ENCODE peak calls at places on chromosomes 2 and 18, in five cellular contexts. One of them, this sample, is unnamed.

GRCh38 chr2:178008636-178009289 is 63.8 kb downstream of the PDE11A start:
- DNase-seq in T-helper 17 cell: no peak
- DNase-seq in endothelial cell: no peak
- DNase-seq in naive thymus-derived CD4-positive, alpha-beta T cell: no peak
- DNase-seq in ascending aorta: no peak
- DNase-seq in this sample: no peak

GRCh38 chr2:138494265-138494966 is 7.2 kb upstream of the SPOPL start:
- DNase-seq in T-helper 17 cell: no peak
- DNase-seq in endothelial cell: no peak
- DNase-seq in naive thymus-derived CD4-positive, alpha-beta T cell: no peak
- DNase-seq in ascending aorta: no peak
- DNase-seq in this sample: no peak

GRCh38 chr2:218391202-218391601 is 8.5 kb upstream of the CTDSP1 start:
- DNase-seq in T-helper 17 cell: no peak
- DNase-seq in endothelial cell: no peak
- DNase-seq in naive thymus-derived CD4-positive, alpha-beta T cell: no peak
- DNase-seq in ascending aorta: no peak
- DNase-seq in this sample: no peak

GRCh38 chr2:217929757-217930707 is 72.8 kb downstream of the TNS1 start:
- DNase-seq in T-helper 17 cell: no peak
- DNase-seq in endothelial cell: no peak
- DNase-seq in naive thymus-derived CD4-positive, alpha-beta T cell: no peak
- DNase-seq in ascending aorta: peak; percentile 75
- DNase-seq in this sample: no peak

GRCh38 chr18:36835927-36836326 is 7.0 kb downstream of the KIAA1328 start:
- DNase-seq in T-helper 17 cell: no peak
- DNase-seq in endothelial cell: no peak
- DNase-seq in naive thymus-derived CD4-positive, alpha-beta T cell: no peak
- DNase-seq in ascending aorta: no peak
- DNase-seq in this sample: no peak

GRCh38 chr2:183416741-183417140 is 292.5 kb downstream of the NUP35 start:
- DNase-seq in T-helper 17 cell: no peak
- DNase-seq in endothelial cell: no peak
- DNase-seq in naive thymus-derived CD4-positive, alpha-beta T cell: no peak
- DNase-seq in ascending aorta: no peak
- DNase-seq in this sample: no peak

GRCh38 chr2:134465706-134466105 is 211.8 kb downstream of the MGAT5 start:
- DNase-seq in T-helper 17 cell: no peak
- DNase-seq in endothelial cell: no peak
- DNase-seq in naive thymus-derived CD4-positive, alpha-beta T cell: no peak
- DNase-seq in ascending aorta: no peak
- DNase-seq in this sample: no peak

GRCh38 chr2:40287201-40287600 is 164.7 kb downstream of the SLC8A1 start:
- DNase-seq in T-helper 17 cell: no peak
- DNase-seq in endothelial cell: no peak
- DNase-seq in naive thymus-derived CD4-positive, alpha-beta T cell: no peak
- DNase-seq in ascending aorta: no peak
- DNase-seq in this sample: no peak

GRCh38 chr18:78902795-78903435 is 76.7 kb upstream of the SALL3 start:
- DNase-seq in T-helper 17 cell: no peak
- DNase-seq in endothelial cell: no peak
- DNase-seq in naive thymus-derived CD4-positive, alpha-beta T cell: no peak
- DNase-seq in ascending aorta: no peak
- DNase-seq in this sample: no peak

GRCh38 chr18:39406941-39407340 is 1841.3 kb upstream of the CELF4 start:
- DNase-seq in T-helper 17 cell: no peak
- DNase-seq in endothelial cell: no peak
- DNase-seq in naive thymus-derived CD4-positive, alpha-beta T cell: no peak
- DNase-seq in ascending aorta: no peak
- DNase-seq in this sample: no peak

GRCh38 chr2:65491381-65491903 is 59.0 kb upstream of the SPRED2 start:
- DNase-seq in T-helper 17 cell: no peak
- DNase-seq in endothelial cell: no peak
- DNase-seq in naive thymus-derived CD4-positive, alpha-beta T cell: no peak
- DNase-seq in ascending aorta: no peak
- DNase-seq in this sample: no peak

GRCh38 chr2:127649100-127649611 is 3.2 kb downstream of the GPR17 start:
- DNase-seq in T-helper 17 cell: no peak
- DNase-seq in endothelial cell: no peak
- DNase-seq in naive thymus-derived CD4-positive, alpha-beta T cell: peak; percentile 39
- DNase-seq in ascending aorta: no peak
- DNase-seq in this sample: peak; percentile 80

GRCh38 chr2:85428343-85428881 is 9.9 kb downstream of the SH2D6 start:
- DNase-seq in T-helper 17 cell: no peak
- DNase-seq in endothelial cell: no peak
- DNase-seq in naive thymus-derived CD4-positive, alpha-beta T cell: no peak
- DNase-seq in ascending aorta: no peak
- DNase-seq in this sample: no peak

GRCh38 chr2:215870986-215871385 is 142.4 kb downstream of the MREG start:
- DNase-seq in T-helper 17 cell: no peak
- DNase-seq in endothelial cell: peak; percentile 34
- DNase-seq in naive thymus-derived CD4-positive, alpha-beta T cell: no peak
- DNase-seq in ascending aorta: no peak
- DNase-seq in this sample: no peak

GRCh38 chr2:99864561-99865216 is 277.7 kb downstream of the AFF3 start:
- DNase-seq in T-helper 17 cell: no peak
- DNase-seq in endothelial cell: no peak
- DNase-seq in naive thymus-derived CD4-positive, alpha-beta T cell: no peak
- DNase-seq in ascending aorta: no peak
- DNase-seq in this sample: no peak

GRCh38 chr18:33863912-33864311 is 285.9 kb downstream of the ASXL3 start:
- DNase-seq in T-helper 17 cell: no peak
- DNase-seq in endothelial cell: no peak
- DNase-seq in naive thymus-derived CD4-positive, alpha-beta T cell: no peak
- DNase-seq in ascending aorta: no peak
- DNase-seq in this sample: no peak

GRCh38 chr2:8616084-8616419 is 65.8 kb upstream of the ID2 start:
- DNase-seq in T-helper 17 cell: no peak
- DNase-seq in endothelial cell: no peak
- DNase-seq in naive thymus-derived CD4-positive, alpha-beta T cell: no peak
- DNase-seq in ascending aorta: no peak
- DNase-seq in this sample: no peak

GRCh38 chr2:106771811-106772210 is 114.2 kb downstream of the ST6GAL2 start:
- DNase-seq in T-helper 17 cell: no peak
- DNase-seq in endothelial cell: no peak
- DNase-seq in naive thymus-derived CD4-positive, alpha-beta T cell: no peak
- DNase-seq in ascending aorta: no peak
- DNase-seq in this sample: no peak

GRCh38 chr2:217471329-217471728 is 531.5 kb downstream of the TNS1 start:
- DNase-seq in T-helper 17 cell: no peak
- DNase-seq in endothelial cell: no peak
- DNase-seq in naive thymus-derived CD4-positive, alpha-beta T cell: no peak
- DNase-seq in ascending aorta: no peak
- DNase-seq in this sample: no peak

GRCh38 chr18:9803698-9804516 is 81.9 kb upstream of the TXNDC2 start:
- DNase-seq in T-helper 17 cell: no peak
- DNase-seq in endothelial cell: no peak
- DNase-seq in naive thymus-derived CD4-positive, alpha-beta T cell: no peak
- DNase-seq in ascending aorta: no peak
- DNase-seq in this sample: no peak

GRCh38 chr18:35695803-35696202 is 114.3 kb downstream of the GALNT1 start:
- DNase-seq in T-helper 17 cell: no peak
- DNase-seq in endothelial cell: no peak
- DNase-seq in naive thymus-derived CD4-positive, alpha-beta T cell: no peak
- DNase-seq in ascending aorta: no peak
- DNase-seq in this sample: no peak

GRCh38 chr2:60707750-60708371 is 48.2 kb upstream of the PAPOLG start:
- DNase-seq in T-helper 17 cell: no peak
- DNase-seq in endothelial cell: no peak
- DNase-seq in naive thymus-derived CD4-positive, alpha-beta T cell: peak; percentile 47
- DNase-seq in ascending aorta: no peak
- DNase-seq in this sample: no peak

GRCh38 chr2:229344151-229344551 is 73.1 kb upstream of the PID1 start:
- DNase-seq in T-helper 17 cell: no peak
- DNase-seq in endothelial cell: no peak
- DNase-seq in naive thymus-derived CD4-positive, alpha-beta T cell: no peak
- DNase-seq in ascending aorta: no peak
- DNase-seq in this sample: no peak

GRCh38 chr2:231929961-231930600 is 3.9 kb upstream of the NPPC start:
- DNase-seq in T-helper 17 cell: no peak
- DNase-seq in endothelial cell: no peak
- DNase-seq in naive thymus-derived CD4-positive, alpha-beta T cell: no peak
- DNase-seq in ascending aorta: no peak
- DNase-seq in this sample: peak; percentile 64

GRCh38 chr2:42339191-42339912 is 21.7 kb downstream of the COX7A2L start:
- DNase-seq in T-helper 17 cell: no peak
- DNase-seq in endothelial cell: peak; percentile 28
- DNase-seq in naive thymus-derived CD4-positive, alpha-beta T cell: no peak
- DNase-seq in ascending aorta: no peak
- DNase-seq in this sample: no peak

GRCh38 chr2:174477772-174478171 is 9.1 kb downstream of the GPR155 start:
- DNase-seq in T-helper 17 cell: no peak
- DNase-seq in endothelial cell: no peak
- DNase-seq in naive thymus-derived CD4-positive, alpha-beta T cell: no peak
- DNase-seq in ascending aorta: no peak
- DNase-seq in this sample: no peak

GRCh38 chr2:134158295-134158694 is 95.6 kb upstream of the MGAT5 start:
- DNase-seq in T-helper 17 cell: no peak
- DNase-seq in endothelial cell: no peak
- DNase-seq in naive thymus-derived CD4-positive, alpha-beta T cell: no peak
- DNase-seq in ascending aorta: no peak
- DNase-seq in this sample: no peak

GRCh38 chr2:453132-453531 is 165.2 kb upstream of the ALKAL2 start:
- DNase-seq in T-helper 17 cell: no peak
- DNase-seq in endothelial cell: no peak
- DNase-seq in naive thymus-derived CD4-positive, alpha-beta T cell: no peak
- DNase-seq in ascending aorta: no peak
- DNase-seq in this sample: no peak

GRCh38 chr2:98702896-98703620 is 27.9 kb downstream of the MGAT4A start:
- DNase-seq in T-helper 17 cell: no peak
- DNase-seq in endothelial cell: no peak
- DNase-seq in naive thymus-derived CD4-positive, alpha-beta T cell: no peak
- DNase-seq in ascending aorta: no peak
- DNase-seq in this sample: no peak

GRCh38 chr2:223260681-223261080 is 208.7 kb downstream of the KCNE4 start:
- DNase-seq in T-helper 17 cell: no peak
- DNase-seq in endothelial cell: no peak
- DNase-seq in naive thymus-derived CD4-positive, alpha-beta T cell: no peak
- DNase-seq in ascending aorta: no peak
- DNase-seq in this sample: no peak

GRCh38 chr2:218895326-218895725 is 14.7 kb downstream of the WNT10A start:
- DNase-seq in T-helper 17 cell: no peak
- DNase-seq in endothelial cell: no peak
- DNase-seq in naive thymus-derived CD4-positive, alpha-beta T cell: no peak
- DNase-seq in ascending aorta: no peak
- DNase-seq in this sample: no peak

GRCh38 chr2:212539145-212539880 is 711 bp upstream of the ERBB4 start:
- DNase-seq in T-helper 17 cell: no peak
- DNase-seq in endothelial cell: peak; percentile 52
- DNase-seq in naive thymus-derived CD4-positive, alpha-beta T cell: no peak
- DNase-seq in ascending aorta: peak; percentile 59
- DNase-seq in this sample: peak; percentile 50

GRCh38 chr2:100924122-100924519 is 78.0 kb upstream of the RPL31 start:
- DNase-seq in T-helper 17 cell: no peak
- DNase-seq in endothelial cell: no peak
- DNase-seq in naive thymus-derived CD4-positive, alpha-beta T cell: no peak
- DNase-seq in ascending aorta: no peak
- DNase-seq in this sample: no peak

GRCh38 chr2:43948370-43948769 is 47.4 kb downstream of the LRPPRC start:
- DNase-seq in T-helper 17 cell: no peak
- DNase-seq in endothelial cell: no peak
- DNase-seq in naive thymus-derived CD4-positive, alpha-beta T cell: no peak
- DNase-seq in ascending aorta: no peak
- DNase-seq in this sample: no peak

GRCh38 chr2:1625281-1626001 is 118.9 kb downstream of the PXDN start:
- DNase-seq in T-helper 17 cell: no peak
- DNase-seq in endothelial cell: peak; percentile 34
- DNase-seq in naive thymus-derived CD4-positive, alpha-beta T cell: no peak
- DNase-seq in ascending aorta: no peak
- DNase-seq in this sample: peak; percentile 54

GRCh38 chr2:31317387-31317786 is 83.4 kb downstream of the EHD3 start:
- DNase-seq in T-helper 17 cell: no peak
- DNase-seq in endothelial cell: no peak
- DNase-seq in naive thymus-derived CD4-positive, alpha-beta T cell: no peak
- DNase-seq in ascending aorta: no peak
- DNase-seq in this sample: no peak

This sample was measured in spleen.